ENCODE peak calls at places on chromosomes 4 and X, in eight cellular contexts. Z is CD4-positive, CD25-positive, alpha-beta regulatory T cell; D is OCI-LY7; N is cardiac muscle cell; E is esophagus muscularis mucosa; M is colonic mucosa; F is iPS DF 6.9; I is right lobe of liver. Q is an unnamed sample.

GRCh38 chr4:61889117-61889516 is 689.0 kb downstream of the ADGRL3 start:
- DNase-seq in E (no peak), Z (no peak), D (no peak), M (no peak), N (no peak), I (no peak), F (no peak), Q (no peak)

GRCh38 chr4:151753056-151753455 is 7.8 kb downstream of the GATB start:
- DNase-seq in E (no peak), D (no peak), F (no peak), Z (no peak), N (peak; percentile 1), M (no peak), I (no peak), Q (no peak)

GRCh38 chrX:15566244-15566643 is 34.5 kb downstream of the ACE2 start:
- DNase-seq in Z (no peak), M (no peak), N (no peak), I (no peak), E (no peak), F (no peak), D (no peak), Q (no peak)

GRCh38 chrX:21276736-21277433 is 97.3 kb upstream of the CNKSR2 start:
- DNase-seq in Z (no peak), F (no peak), D (no peak), M (no peak), E (no peak), I (no peak), N (no peak), Q (no peak)

GRCh38 chrX:118595501-118596042 is 100.0 kb downstream of the DOCK11 start:
- DNase-seq in N (peak; percentile 6), M (no peak), Z (no peak), I (no peak), F (no peak), D (no peak), E (no peak), Q (no peak)

GRCh38 chrX:148051973-148052372 is 70.8 kb downstream of the FMR1NB start:
- DNase-seq in E (no peak), D (no peak), M (no peak), F (no peak), I (no peak), Z (no peak), N (no peak), Q (no peak)

GRCh38 chrX:129462707-129463106 is 60.6 kb downstream of the SMARCA1 start:
- DNase-seq in M (no peak), D (no peak), F (no peak), N (no peak), Z (no peak), E (no peak), I (no peak), Q (no peak)

GRCh38 chr4:171186700-171187099 is 626.5 kb upstream of the GALNTL6 start:
- DNase-seq in M (no peak), Z (no peak), D (no peak), F (peak; percentile 11), I (no peak), E (no peak), N (no peak), Q (no peak)

GRCh38 chr4:6942238-6942800 is 32.7 kb downstream of the TBC1D14 start:
- DNase-seq in I (no peak), M (no peak), D (peak; percentile 54), N (peak; percentile 96), E (no peak), F (no peak), Z (peak; percentile 69), Q (no peak)

GRCh38 chr4:94412019-94413017 is 39.4 kb upstream of the PDLIM5 start:
- DNase-seq in D (no peak), Z (no peak), I (no peak), F (no peak), M (peak; percentile 21), E (no peak), N (peak; percentile 93), Q (no peak)

GRCh38 chr4:113186960-113187757 is 137.7 kb downstream of the ANK2 start:
- DNase-seq in N (no peak), D (no peak), F (no peak), E (no peak), I (no peak), M (no peak), Z (no peak), Q (no peak)

GRCh38 chr4:123528501-123529277 is 132.1 kb downstream of the SPRY1 start:
- DNase-seq in D (no peak), N (no peak), Z (no peak), M (peak; percentile 41), I (no peak), E (no peak), F (no peak), Q (no peak)

DNA sequence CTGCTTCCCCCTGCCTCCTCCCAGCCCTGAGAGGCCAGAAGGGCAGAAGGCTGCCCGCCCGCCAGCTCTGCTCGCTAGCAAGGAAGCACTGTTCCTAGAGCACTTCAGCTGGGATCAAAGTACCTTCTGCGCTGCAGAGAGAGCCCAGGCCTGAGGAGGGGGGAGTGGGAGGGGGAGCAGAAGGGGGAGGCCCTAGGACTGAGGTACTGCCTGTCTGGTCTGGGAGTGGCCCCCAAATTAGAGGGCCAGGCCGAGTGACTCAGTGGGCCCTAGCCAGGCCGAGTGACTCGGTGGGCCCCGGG is 2.7 kb upstream of the BGN start:
- DNase-seq in F (no peak), Z (no peak), M (no peak), E (no peak), N (no peak), I (no peak), D (no peak), Q (no peak)
- H3K4me1 ChIP-seq in F (no peaks in the 10 kb centered on the region), Z (no peaks in the 10 kb centered on the region), M (no peaks in the 10 kb centered on the region), E (peaks cover 30% of the 10 kb centered on the region), N (no peaks in the 10 kb centered on the region), I (no peaks in the 10 kb centered on the region), D (no peaks in the 10 kb centered on the region), Q (peaks cover 39% of the 10 kb centered on the region)

GRCh38 chr4:40121515-40121914 is 64.9 kb downstream of the N4BP2 start:
- DNase-seq in E (no peak), N (peak; percentile 50), Z (no peak), F (no peak), I (no peak), D (no peak), M (no peak), Q (no peak)
- H3K27ac ChIP-seq in E (no peak overlapping the region), N (no peak overlapping the region), Z (no peak overlapping the region), F (no peak overlapping the region), I (no peak overlapping the region), D (no peak overlapping the region), M (no peak overlapping the region), Q (no peak overlapping the region)

GRCh38 chrX:136204571-136204970 is 46.6 kb downstream of the MAP7D3 start:
- DNase-seq in E (no peak), N (peak; percentile 64), F (no peak), M (peak; percentile 57), D (no peak), I (no peak), Z (no peak), Q (peak; percentile 84)

GRCh38 chrX:136201601-136202000 is 49.6 kb downstream of the MAP7D3 start:
- DNase-seq in M (no peak), I (no peak), N (no peak), F (no peak), Z (no peak), E (no peak), D (no peak), Q (no peak)

GRCh38 chrX:136202889-136203288 is 48.3 kb downstream of the MAP7D3 start:
- DNase-seq in F (no peak), M (no peak), E (no peak), N (peak; percentile 63), D (no peak), I (no peak), Z (no peak), Q (no peak)

GRCh38 chrX:136205882-136206281 is 45.3 kb downstream of the MAP7D3 start:
- DNase-seq in Z (no peak), E (no peak), F (no peak), N (no peak), M (no peak), D (no peak), I (no peak), Q (no peak)

GRCh38 chrX:136203438-136203837 is 47.8 kb downstream of the MAP7D3 start:
- DNase-seq in F (no peak), M (no peak), D (no peak), N (no peak), Z (no peak), E (no peak), I (no peak), Q (no peak)
- H3K4me3 ChIP-seq in F (no peak overlapping the region), M (no peak overlapping the region), D (no peak overlapping the region), N (no peak overlapping the region), Z (no peak overlapping the region), E (peak overlapping the region; percentile 44), I (no peak overlapping the region), Q (no peak overlapping the region)

GRCh38 chr4:159146007-159146330 is 43.1 kb downstream of the RAPGEF2 start:
- DNase-seq in I (no peak), E (no peak), M (no peak), F (no peak), D (no peak), N (no peak), Z (no peak), Q (no peak)
- H3K4me1 ChIP-seq in I (peaks cover 22% of the 10 kb centered on the region), E (peaks cover 70% of the 10 kb centered on the region), M (no peaks in the 10 kb centered on the region), F (peaks cover 1% of the 10 kb centered on the region), D (peaks cover 7% of the 10 kb centered on the region), N (peaks cover 41% of the 10 kb centered on the region), Z (no peaks in the 10 kb centered on the region), Q (peaks cover 23% of the 10 kb centered on the region)

GRCh38 chrX:150777328-150777992 is 84.3 kb downstream of the MTMR1 start:
- DNase-seq in Z (no peak), E (no peak), D (no peak), I (no peak), F (no peak), N (no peak), M (no peak), Q (no peak)

GRCh38 chrX:150773634-150774033 is 80.4 kb downstream of the MTMR1 start:
- DNase-seq in N (no peak), F (no peak), I (no peak), D (no peak), E (no peak), Z (no peak), M (peak; percentile 11), Q (no peak)

GRCh38 chrX:150773117-150773516 is 79.9 kb downstream of the MTMR1 start:
- DNase-seq in M (peak; percentile 13), D (no peak), E (no peak), I (no peak), Z (no peak), N (no peak), F (no peak), Q (no peak)

GRCh38 chrX:150775569-150776350 is 82.6 kb downstream of the MTMR1 start:
- DNase-seq in M (peak; percentile 11), I (no peak), D (no peak), E (no peak), N (no peak), F (no peak), Z (no peak), Q (no peak)

GRCh38 chrX:150774798-150775568 is 81.8 kb downstream of the MTMR1 start:
- DNase-seq in D (no peak), Z (no peak), E (no peak), M (peak; percentile 8), I (no peak), F (no peak), N (no peak), Q (no peak)
- H3K27ac ChIP-seq in D (no peak overlapping the region), Z (no peak overlapping the region), E (no peak overlapping the region), M (no peak overlapping the region), I (no peak overlapping the region), F (no peak overlapping the region), N (no peak overlapping the region), Q (no peak overlapping the region)

DNA sequence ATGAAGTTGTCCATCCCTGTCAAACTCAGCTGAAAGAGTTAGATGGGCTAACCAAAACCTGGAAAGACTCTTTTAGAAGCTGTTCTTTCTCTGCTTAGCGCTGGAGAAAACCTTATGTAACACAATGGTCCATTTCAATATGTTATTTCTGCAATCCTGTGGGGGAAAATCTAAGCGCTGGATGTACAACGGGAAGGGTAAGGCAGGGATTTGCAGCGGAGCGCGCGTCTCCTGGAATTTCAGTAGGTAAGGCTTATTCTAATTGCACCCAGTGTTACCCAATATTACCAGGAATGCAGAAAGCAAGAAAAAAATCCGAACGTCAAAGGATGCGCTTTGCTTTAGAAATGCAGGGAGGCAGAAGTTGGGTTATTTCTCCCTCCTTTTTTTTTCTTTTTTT is 2.0 kb downstream of the HS3ST1 start:
- DNase-seq in D (no peak), N (peak; percentile 58), I (no peak), E (no peak), Z (no peak), M (no peak), F (no peak), Q (no peak)
- H3K4me3 ChIP-seq in D (no peak overlapping the region), N (no peak overlapping the region), I (no peak overlapping the region), E (peak overlapping the region; percentile 61), Z (no peak overlapping the region), M (no peak overlapping the region), F (no peak overlapping the region), Q (no peak overlapping the region)